ENCODE peak calls at places on chromosomes 11 and 22, in six cellular contexts. T, Y, N, X, D and K are unnamed samples.

GRCh38 chr11:110984147-110984546 is 261.4 kb upstream of the POU2AF2 start:
- DNase-seq in X (no peak), N (no peak), T (no peak), Y (no peak), D (no peak), K (no peak)

GRCh38 chr22:25698461-25698860 is 43.5 kb upstream of the MYO18B start:
- DNase-seq in X (no peak), D (no peak), N (no peak), T (no peak), Y (no peak), K (no peak)

GRCh38 chr11:62004473-62004872 is 37.0 kb upstream of the FTH1 start:
- DNase-seq in N (no peak), X (no peak), Y (no peak), D (no peak), T (no peak), K (no peak)

GRCh38 chr11:65274734-65275682 is 13.2 kb downstream of the POLA2 start:
- DNase-seq in D (peak; percentile 62), X (peak; percentile 37), T (peak; percentile 80), N (peak; percentile 79), Y (peak; percentile 60), K (peak; percentile 23)

GRCh38 chr11:84019576-84020194 is 733.5 kb upstream of the CCDC90B start:
- DNase-seq in N (no peak), T (no peak), Y (no peak), D (no peak), X (no peak), K (no peak)

GRCh38 chr11:90493379-90493778 is 270.5 kb upstream of the CHORDC1 start:
- DNase-seq in X (no peak), N (no peak), D (no peak), T (no peak), Y (no peak), K (no peak)

GRCh38 chr11:5285703-5286102 is 16.0 kb upstream of the HBE1 start:
- DNase-seq in N (no peak), Y (no peak), D (no peak), T (no peak), X (no peak), K (no peak)

GRCh38 chr11:60866911-60867870 is at the start of gene ZP1:
- DNase-seq in T (no peak), D (peak; percentile 34), N (no peak), X (no peak), Y (no peak), K (no peak)

GRCh38 chr11:33691051-33691864 is 9.4 kb downstream of the C11orf91 start:
- DNase-seq in D (no peak), T (peak; percentile 38), X (no peak), Y (no peak), N (no peak), K (no peak)

GRCh38 chr11:75996523-75997272 is 181.7 kb downstream of the UVRAG start:
- DNase-seq in D (no peak), T (no peak), Y (no peak), N (no peak), X (no peak), K (no peak)

GRCh38 chr11:44556735-44557409 is 8.6 kb upstream of the CD82 start:
- DNase-seq in X (peak; percentile 75), D (peak; percentile 76), T (peak; percentile 70), N (peak; percentile 69), Y (peak; percentile 62), K (peak; percentile 60)

DNA sequence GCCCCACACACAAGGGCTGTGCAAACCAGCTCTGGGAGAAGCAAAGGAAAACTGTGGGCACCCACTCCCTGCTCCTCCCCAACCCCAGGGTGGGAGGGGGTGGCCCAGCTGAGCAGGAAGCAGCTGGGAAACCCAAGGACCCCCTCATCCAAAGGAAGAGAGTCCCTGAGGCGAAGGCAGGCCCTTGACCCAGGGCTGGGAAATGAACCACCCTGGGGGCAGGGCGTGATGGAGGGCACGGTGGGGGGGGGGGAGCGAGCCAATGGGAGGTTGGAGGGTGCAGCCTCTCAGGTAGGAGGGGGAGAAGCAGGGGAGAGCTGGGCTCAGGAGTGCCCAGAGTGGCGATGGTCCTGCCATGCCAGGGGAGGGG is 16.8 kb downstream of the SCN4B start:
- DNase-seq in D (no peak), N (no peak), T (no peak), Y (no peak), X (no peak), K (no peak)
- H3K27me3 ChIP-seq in D (no peaks in the 10 kb centered on the region), N (peaks cover 18% of the 10 kb centered on the region), T (peaks cover 23% of the 10 kb centered on the region), Y (peaks cover 9% of the 10 kb centered on the region), X (no peaks in the 10 kb centered on the region), K (no peaks in the 10 kb centered on the region)

DNA sequence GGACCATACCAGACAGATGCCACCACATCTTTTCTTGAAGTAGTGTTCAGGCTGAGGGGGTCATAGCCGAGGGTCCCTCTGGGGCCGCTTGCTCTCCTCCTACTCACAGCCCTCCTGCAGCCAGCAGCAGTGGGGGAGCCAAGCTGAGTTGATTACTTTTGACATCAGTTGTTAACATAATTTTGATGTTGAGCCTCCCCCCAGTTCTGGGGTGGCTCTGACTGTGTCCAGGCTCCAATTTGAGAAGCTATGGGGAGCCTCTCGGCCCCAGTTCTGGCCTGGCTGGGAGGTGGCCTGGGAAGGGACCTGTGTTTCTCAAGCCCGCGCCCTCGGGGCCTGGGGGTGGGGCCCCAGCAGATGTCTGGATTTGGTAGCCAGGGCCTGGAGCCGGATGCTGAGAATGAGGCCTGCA is 48.0 kb downstream of the KCNQ1OT1 start:
- DNase-seq in N (no peak), T (no peak), Y (peak; percentile 49), X (no peak), D (no peak), K (no peak)
- H3K27me3 ChIP-seq in N (no peaks in the 10 kb centered on the region), T (no peaks in the 10 kb centered on the region), Y (no peaks in the 10 kb centered on the region), X (no peaks in the 10 kb centered on the region), D (no peaks in the 10 kb centered on the region), K (no peaks in the 10 kb centered on the region)

GRCh38 chr11:32448232-32448631 is 12.9 kb upstream of the WT1 start:
- DNase-seq in D (no peak), N (peak; percentile 53), Y (no peak), X (no peak), T (peak; percentile 72), K (no peak)
- H3K27me3 ChIP-seq in D (peaks cover 5% of the 10 kb centered on the region), N (peaks cover 4% of the 10 kb centered on the region), Y (peaks cover 33% of the 10 kb centered on the region), X (no peaks in the 10 kb centered on the region), T (peaks cover 10% of the 10 kb centered on the region), K (no peaks in the 10 kb centered on the region)

DNA sequence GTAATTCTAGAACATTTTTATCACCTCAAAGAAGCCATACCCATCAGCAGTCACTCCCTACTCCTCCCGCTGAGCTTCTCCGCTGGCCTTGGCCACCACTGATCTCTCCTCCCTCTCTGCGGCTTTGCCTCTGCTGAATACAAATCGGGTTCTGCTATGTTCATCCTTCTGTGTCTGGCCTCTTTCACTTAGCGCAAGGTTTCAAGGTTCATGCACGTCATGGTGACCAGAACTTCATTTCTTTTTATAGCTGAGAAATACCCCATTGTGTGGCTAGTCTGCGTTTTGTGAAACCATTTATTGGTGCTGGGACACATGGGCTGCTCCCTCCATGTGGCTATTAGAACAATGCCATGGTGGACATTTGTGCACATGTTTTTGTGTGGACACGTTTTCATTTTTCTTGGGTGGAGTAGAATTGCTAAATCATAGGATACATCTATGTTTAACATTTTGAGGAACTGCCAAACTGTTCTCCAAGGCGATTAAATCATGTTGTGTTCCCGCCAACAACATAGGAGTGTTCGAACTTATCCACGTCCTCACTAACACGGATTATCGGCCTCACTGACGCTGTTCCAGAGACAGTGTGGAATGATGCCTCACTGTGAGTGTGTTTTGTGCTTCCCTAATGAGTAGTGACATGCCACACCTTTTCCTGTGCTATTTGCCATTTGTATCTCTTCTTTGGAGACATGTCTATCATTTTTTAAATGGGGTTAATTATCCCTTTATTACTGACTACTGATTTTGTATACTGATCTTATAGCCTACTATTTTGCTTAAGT is 24.2 kb upstream of the KRTAP5-6 start:
- DNase-seq in T (no peak), X (no peak), D (peak; percentile 6), N (no peak), Y (no peak), K (no peak)
- H3K27me3 ChIP-seq in T (no peaks in the 10 kb centered on the region), X (no peaks in the 10 kb centered on the region), D (peaks cover 30% of the 10 kb centered on the region), N (peaks cover 62% of the 10 kb centered on the region), Y (peaks cover 86% of the 10 kb centered on the region), K (peaks cover 2% of the 10 kb centered on the region)

DNA sequence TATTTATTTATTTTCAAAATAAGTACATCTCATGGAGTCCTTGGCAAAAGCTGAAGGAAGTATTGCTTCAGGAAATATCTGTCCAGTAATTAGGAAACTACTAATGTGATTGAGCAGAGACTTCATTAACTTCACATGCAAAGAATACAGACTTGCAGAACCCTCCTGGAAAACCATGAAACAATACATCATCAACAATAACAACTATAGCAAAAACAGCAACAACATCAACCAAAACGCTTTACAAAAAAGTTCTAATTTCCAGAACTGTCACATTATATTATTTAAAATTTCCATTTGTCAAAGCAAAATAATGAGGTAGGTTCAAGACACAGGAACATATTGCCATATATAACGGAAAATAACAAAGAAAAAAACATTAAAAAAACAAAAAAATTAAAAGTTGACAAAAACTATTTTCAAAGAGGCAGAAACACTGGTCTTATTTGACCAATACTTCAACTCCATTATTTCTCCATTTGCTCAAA is 79.8 kb upstream of the TOP3B start:
- DNase-seq in Y (no peak), T (no peak), N (no peak), D (no peak), X (no peak), K (no peak)
- H3K27me3 ChIP-seq in Y (peaks cover 71% of the 10 kb centered on the region), T (peaks cover 50% of the 10 kb centered on the region), N (peaks cover 16% of the 10 kb centered on the region), D (peaks cover 13% of the 10 kb centered on the region), X (no peaks in the 10 kb centered on the region), K (no peaks in the 10 kb centered on the region)

GRCh38 chr11:115158053-115158452 is 346.2 kb downstream of the CADM1 start:
- DNase-seq in D (no peak), Y (no peak), N (no peak), T (no peak), X (no peak), K (no peak)
- H3K27me3 ChIP-seq in D (peaks cover 4% of the 10 kb centered on the region), Y (peaks cover 70% of the 10 kb centered on the region), N (peaks cover 2% of the 10 kb centered on the region), T (no peaks in the 10 kb centered on the region), X (no peaks in the 10 kb centered on the region), K (no peaks in the 10 kb centered on the region)

DNA sequence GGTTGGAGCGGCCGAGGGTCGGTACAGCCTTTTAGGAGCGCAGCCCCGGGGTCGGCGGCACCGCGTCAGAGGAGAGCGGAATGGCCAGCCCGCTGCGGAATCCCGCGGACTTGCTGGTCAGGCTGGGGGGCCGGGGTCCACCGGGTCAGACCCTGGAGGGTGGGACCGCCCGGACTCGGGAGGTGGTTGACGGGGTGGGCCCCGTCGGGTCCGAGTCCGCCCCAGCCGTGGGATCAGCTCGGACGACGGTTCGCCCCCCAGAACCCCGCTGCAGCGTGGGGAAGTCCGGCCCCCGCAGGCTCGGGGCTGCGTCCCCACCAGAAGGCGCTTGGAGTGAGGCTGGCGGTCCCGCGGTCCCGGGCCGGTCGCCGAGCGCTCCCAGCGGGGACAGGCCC is 301 bp upstream of the ADM2 start:
- DNase-seq in X (no peak), D (peak; percentile 50), N (no peak), T (no peak), Y (no peak), K (no peak)
- H3K27me3 ChIP-seq in X (peaks cover 22% of the 10 kb centered on the region), D (peaks cover 51% of the 10 kb centered on the region), N (no peaks in the 10 kb centered on the region), T (peaks cover 46% of the 10 kb centered on the region), Y (peaks cover 83% of the 10 kb centered on the region), K (no peaks in the 10 kb centered on the region)